ENCODE peak calls at places on chromosomes 7 and 10, in six cellular contexts. G, P, F, E, S and A are unnamed samples.

GRCh38 chr10:24196426-24197039 is 12.4 kb upstream of the KIAA1217 start:
- DNase-seq in G (peak; percentile 87), P (peak; percentile 81), F (peak; percentile 77), E (peak; percentile 81), S (peak; percentile 70), A (peak; percentile 91)

GRCh38 chr7:94439893-94440381 is 45.2 kb downstream of the COL1A2 start:
- DNase-seq in G (no peak), P (no peak), F (no peak), E (no peak), S (no peak), A (no peak)

GRCh38 chr7:44415510-44415909 is 74.9 kb downstream of the NUDCD3 start:
- DNase-seq in G (no peak), P (no peak), F (no peak), E (no peak), S (no peak), A (no peak)

GRCh38 chr7:158740657-158741293 is 36.2 kb upstream of the NCAPG2 start:
- DNase-seq in G (no peak), P (peak; percentile 62), F (no peak), E (no peak), S (no peak), A (no peak)

GRCh38 chr10:44801383-44802327 is 109.5 kb upstream of the TMEM72 start:
- DNase-seq in G (no peak), P (peak; percentile 94), F (no peak), E (peak; percentile 91), S (peak; percentile 90), A (no peak)

GRCh38 chr10:113273151-113273876 is 279.5 kb upstream of the HABP2 start:
- DNase-seq in G (no peak), P (peak; percentile 52), F (no peak), E (peak; percentile 74), S (peak; percentile 68), A (peak; percentile 22)

GRCh38 chr7:4144801-4145470 is 537.2 kb upstream of the FOXK1 start:
- DNase-seq in G (peak; percentile 87), P (no peak), F (no peak), E (no peak), S (peak; percentile 51), A (peak; percentile 44)

GRCh38 chr7:94512735-94513564 is 3.3 kb downstream of the CASD1 start:
- DNase-seq in G (no peak), P (no peak), F (no peak), E (no peak), S (no peak), A (no peak)

GRCh38 chr7:13851756-13852155 is 137.7 kb downstream of the ETV1 start:
- DNase-seq in G (no peak), P (no peak), F (no peak), E (no peak), S (no peak), A (no peak)

GRCh38 chr10:96541921-96542320 is 28.2 kb upstream of the TLL2 start:
- DNase-seq in G (no peak), P (no peak), F (no peak), E (no peak), S (no peak), A (no peak)

GRCh38 chr10:60549686-60550085 is 160.0 kb upstream of the ANK3 start:
- DNase-seq in G (no peak), P (no peak), F (peak; percentile 10), E (no peak), S (no peak), A (no peak)
- TF ChIP-seq CTCF in G (no peak), P (no peak), F (no peak), E (no peak), S (peak; percentile 20), A (peak; percentile 52)

GRCh38 chr10:115706482-115707076 is 566.4 kb downstream of the GFRA1 start:
- DNase-seq in G (no peak), P (no peak), F (no peak), E (no peak), S (no peak), A (peak; percentile 4)
- TF ChIP-seq CTCF in G (peak; percentile 27), P (peak; percentile 30), F (peak; percentile 38), E (peak; percentile 60), S (peak; percentile 37), A (peak; percentile 80)

GRCh38 chr10:11214407-11214806 is 196.7 kb downstream of the CELF2 start:
- DNase-seq in G (no peak), P (no peak), F (no peak), E (no peak), S (no peak), A (no peak)
- TF ChIP-seq CTCF in G (no peak), P (no peak), F (no peak), E (no peak), S (no peak), A (no peak)

GRCh38 chr7:127473409-127473808 is 80.9 kb upstream of the ZNF800 start:
- DNase-seq in G (no peak), P (no peak), F (no peak), E (no peak), S (no peak), A (no peak)

GRCh38 chr7:127477285-127478039 is 85.0 kb upstream of the ZNF800 start:
- DNase-seq in G (no peak), P (no peak), F (no peak), E (no peak), S (no peak), A (no peak)

GRCh38 chr7:127476618-127477017 is 84.1 kb upstream of the ZNF800 start:
- DNase-seq in G (no peak), P (no peak), F (no peak), E (no peak), S (no peak), A (no peak)

GRCh38 chr7:127474457-127474856 is 81.9 kb upstream of the ZNF800 start:
- DNase-seq in G (no peak), P (no peak), F (no peak), E (no peak), S (no peak), A (no peak)

GRCh38 chr7:127478040-127478386 is 85.5 kb upstream of the ZNF800 start:
- DNase-seq in G (no peak), P (no peak), F (no peak), E (no peak), S (no peak), A (no peak)
- TF ChIP-seq CTCF in G (no peak), P (no peak), F (no peak), E (no peak), S (no peak), A (peak; percentile 31)

DNA sequence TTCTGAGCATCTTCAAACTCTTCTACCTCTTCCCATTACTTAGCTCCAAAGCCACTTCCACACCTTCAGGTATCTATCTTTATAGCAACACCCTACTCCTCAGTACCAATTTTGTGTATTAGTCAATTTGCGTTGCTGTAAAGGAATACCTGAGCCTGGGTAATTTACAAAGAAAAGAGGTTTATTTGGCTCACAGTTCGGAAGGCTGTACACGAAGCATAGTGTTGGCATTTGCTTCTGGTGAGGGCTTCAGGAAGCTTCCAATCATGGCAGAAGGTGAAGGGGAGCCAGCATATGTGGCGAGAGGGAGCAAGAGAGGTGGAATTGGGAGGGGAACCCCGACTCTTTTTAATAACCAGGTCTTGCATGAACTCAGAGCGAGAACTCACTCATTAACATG is 17.6 kb upstream of the CRYGN start:
- DNase-seq in G (no peak), P (no peak), F (no peak), E (no peak), S (no peak), A (no peak)
- TF ChIP-seq CTCF in G (no peak), P (no peak), F (no peak), E (no peak), S (no peak), A (no peak)

GRCh38 chr10:8790390-8790789 is 735.9 kb downstream of the GATA3 start:
- DNase-seq in G (no peak), P (no peak), F (no peak), E (no peak), S (no peak), A (no peak)

GRCh38 chr10:8800426-8800825 is 745.9 kb downstream of the GATA3 start:
- DNase-seq in G (no peak), P (no peak), F (no peak), E (no peak), S (no peak), A (no peak)

GRCh38 chr10:8794860-8795259 is 740.4 kb downstream of the GATA3 start:
- DNase-seq in G (no peak), P (no peak), F (no peak), E (no peak), S (no peak), A (no peak)
- TF ChIP-seq CTCF in G (no peak), P (no peak), F (no peak), E (no peak), S (no peak), A (no peak)

DNA sequence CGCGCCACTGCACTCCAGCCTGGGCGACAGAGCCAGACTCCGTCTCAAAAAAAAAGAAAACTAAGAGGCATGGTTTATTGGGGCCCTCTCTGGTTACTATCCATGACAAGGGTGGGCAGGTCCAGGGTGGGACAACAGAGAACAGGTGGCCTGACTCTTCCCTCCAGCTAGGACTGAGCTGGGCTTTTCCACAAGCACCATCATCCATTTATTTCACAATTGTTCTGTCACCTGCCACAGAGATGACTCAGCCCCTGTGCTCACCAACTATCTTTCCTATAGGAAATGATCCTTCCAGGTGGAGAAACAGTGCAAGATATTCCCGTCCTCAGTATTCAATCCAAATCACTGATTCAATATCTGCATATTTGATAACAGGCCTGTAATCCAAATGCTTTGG is 44.9 kb upstream of the MYL10 start:
- DNase-seq in G (no peak), P (no peak), F (no peak), E (no peak), S (no peak), A (no peak)
- TF ChIP-seq CTCF in G (no peak), P (no peak), F (no peak), E (no peak), S (no peak), A (no peak)

GRCh38 chr10:43683451-43684197 is 34.9 kb upstream of the ZNF32 start:
- DNase-seq in G (peak; percentile 28), P (no peak), F (peak; percentile 56), E (no peak), S (no peak), A (peak; percentile 25)
- TF ChIP-seq CTCF in G (no peak), P (peak; percentile 21), F (peak; percentile 46), E (no peak), S (peak; percentile 48), A (peak; percentile 54)

GRCh38 chr7:82602066-82602465 is 158.5 kb upstream of the CACNA2D1 start:
- DNase-seq in G (no peak), P (no peak), F (no peak), E (no peak), S (no peak), A (no peak)

GRCh38 chr7:82605247-82605864 is 161.8 kb upstream of the CACNA2D1 start:
- DNase-seq in G (no peak), P (no peak), F (peak; percentile 28), E (no peak), S (no peak), A (peak; percentile 16)

GRCh38 chr7:82599910-82600309 is 156.3 kb upstream of the CACNA2D1 start:
- DNase-seq in G (no peak), P (no peak), F (no peak), E (no peak), S (no peak), A (no peak)

GRCh38 chr7:82598958-82599357 is 155.4 kb upstream of the CACNA2D1 start:
- DNase-seq in G (no peak), P (no peak), F (no peak), E (no peak), S (no peak), A (no peak)

DNA sequence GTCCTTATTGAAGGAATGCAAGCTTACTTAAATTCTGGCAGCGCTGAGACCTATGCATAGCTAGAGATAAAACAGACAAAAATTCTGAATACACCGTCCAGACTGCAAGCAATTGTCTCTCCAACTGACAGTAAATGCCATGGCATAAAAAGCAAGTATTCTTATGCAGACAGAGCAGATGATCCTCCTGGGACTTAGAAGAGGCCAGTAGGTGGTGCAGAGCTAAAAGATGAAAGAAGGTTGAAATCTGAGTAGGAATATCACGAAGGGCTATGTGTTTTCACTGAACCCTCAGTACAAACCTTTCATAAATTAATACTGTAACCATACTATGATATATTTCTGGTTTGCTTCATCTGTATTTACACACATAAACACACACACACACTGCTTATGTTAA is 157.0 kb upstream of the CACNA2D1 start:
- DNase-seq in G (no peak), P (no peak), F (no peak), E (no peak), S (no peak), A (no peak)
- TF ChIP-seq CTCF in G (no peak), P (no peak), F (no peak), E (no peak), S (no peak), A (peak; percentile 9)